ENCODE peak calls at places on chromosome X, in eight cellular contexts. G, B, J, M, A, P, E and N are unnamed samples.

GRCh38 chrX:69555396-69556023 is 51.4 kb downstream of the NALF2 start:
- DNase-seq in P (no peak), G (no peak), A (no peak), E (no peak), B (no peak), J (no peak), M (no peak), N (no peak)

GRCh38 chrX:139647597-139647996 is 60.4 kb downstream of the MCF2 start:
- DNase-seq in J (no peak), B (no peak), A (no peak), G (no peak), M (no peak), E (no peak), P (no peak), N (no peak)

GRCh38 chrX:115449742-115450141 is 111.2 kb upstream of the PLS3 start:
- DNase-seq in M (peak), J (no peak), G (peak), E (peak), P (peak), B (peak), A (peak), N (peak)

GRCh38 chrX:45756562-45756961 is 555.9 kb upstream of the DIPK2B start:
- DNase-seq in J (no peak), A (no peak), P (no peak), M (peak), E (peak), G (no peak), B (no peak), N (no peak)

GRCh38 chrX:30888526-30889146 is 418 bp downstream of the TAB3 start:
- DNase-seq in G (no peak), A (peak), E (peak), B (peak), M (peak), P (peak), J (no peak), N (no peak)

GRCh38 chrX:39613997-39614679 is 483.6 kb downstream of the BCOR start:
- DNase-seq in J (no peak), G (no peak), M (no peak), B (no peak), P (no peak), E (no peak), A (no peak), N (no peak)

GRCh38 chrX:70452143-70452733 is 7.6 kb downstream of the DLG3 start:
- DNase-seq in E (peak), M (no peak), J (no peak), A (peak), P (peak), B (peak), G (peak), N (no peak)

GRCh38 chrX:41472231-41472815 is 25.2 kb downstream of the NYX start:
- DNase-seq in B (no peak), A (no peak), E (no peak), P (no peak), G (no peak), M (peak), J (no peak), N (no peak)

GRCh38 chrX:119325456-119325855 is 73.7 kb upstream of the SLC25A43 start:
- DNase-seq in M (peak), E (no peak), B (no peak), A (no peak), G (peak), J (no peak), P (no peak), N (no peak)

GRCh38 chrX:28586291-28586690 is 955 bp upstream of the IL1RAPL1 start:
- DNase-seq in B (no peak), A (no peak), E (peak), G (no peak), J (no peak), M (peak), P (peak), N (no peak)

GRCh38 chrX:97389761-97390192 is 506.1 kb downstream of the RPA4 start:
- DNase-seq in B (no peak), A (peak), M (peak), E (peak), G (peak), J (peak), P (no peak), N (peak)

GRCh38 chrX:21479695-21480280 is 105.6 kb downstream of the CNKSR2 start:
- DNase-seq in M (peak), E (peak), J (peak), A (peak), P (peak), B (no peak), G (peak), N (peak)

GRCh38 chrX:118594697-118595420 is 99.2 kb downstream of the DOCK11 start:
- DNase-seq in M (no peak), A (no peak), B (no peak), G (no peak), J (no peak), E (no peak), P (no peak), N (no peak)

GRCh38 chrX:94932278-94932965 is 1258.4 kb downstream of the FAM133A start:
- DNase-seq in B (no peak), A (no peak), P (no peak), J (no peak), E (no peak), M (no peak), G (no peak), N (no peak)

GRCh38 chrX:20382518-20383291 is 116.0 kb upstream of the RPS6KA3 start:
- DNase-seq in M (no peak), A (no peak), P (no peak), B (no peak), E (no peak), J (no peak), G (no peak), N (no peak)

GRCh38 chrX:49910344-49910743 is 12.1 kb upstream of the CLCN5 start:
- DNase-seq in P (no peak), B (no peak), G (no peak), A (no peak), J (no peak), M (no peak), E (no peak), N (no peak)

GRCh38 chrX:134202561-134202960 is 34.4 kb upstream of the CCDC160 start:
- DNase-seq in A (no peak), J (no peak), P (no peak), M (no peak), G (no peak), B (no peak), E (no peak), N (no peak)

GRCh38 chrX:155221351-155221750 is 5.1 kb downstream of the VBP1 start:
- DNase-seq in G (no peak), E (no peak), M (no peak), J (no peak), A (no peak), P (no peak), B (no peak), N (no peak)

GRCh38 chrX:13110427-13111324 is 66.3 kb upstream of the FAM9C start:
- DNase-seq in J (peak), M (peak), E (peak), G (peak), P (peak), A (peak), B (peak), N (peak)

GRCh38 chrX:115958687-115959359 is 211.7 kb upstream of the AGTR2 start:
- DNase-seq in J (no peak), A (no peak), B (no peak), E (no peak), M (no peak), G (no peak), P (no peak), N (no peak)

GRCh38 chrX:139914421-139914820 is 18.4 kb downstream of the ATP11C start:
- DNase-seq in E (no peak), G (no peak), A (no peak), B (no peak), J (no peak), P (no peak), M (no peak), N (no peak)

GRCh38 chrX:152647978-152648377 is 10.3 kb downstream of the GABRQ start:
- DNase-seq in B (no peak), A (no peak), E (no peak), J (no peak), P (no peak), M (no peak), G (no peak), N (no peak)

GRCh38 chrX:3788494-3789233 is 75.2 kb upstream of the PRKX start:
- DNase-seq in E (no peak), A (no peak), J (no peak), G (no peak), B (no peak), M (no peak), P (no peak), N (no peak)

GRCh38 chrX:54029543-54030143 is 14.6 kb downstream of the PHF8 start:
- DNase-seq in G (no peak), P (no peak), B (no peak), J (no peak), M (no peak), E (no peak), A (no peak), N (no peak)

GRCh38 chrX:15988661-15989603 is 134.3 kb upstream of the AP1S2 start:
- DNase-seq in E (peak), P (peak), J (peak), M (peak), A (peak), G (peak), B (no peak), N (peak)

GRCh38 chrX:106415276-106415895 is 196.4 kb upstream of the RADX start:
- DNase-seq in G (peak), B (no peak), A (peak), M (no peak), P (no peak), J (no peak), E (peak), N (no peak)

GRCh38 chrX:150575415-150575814 is 7.0 kb downstream of the MTM1 start:
- DNase-seq in A (peak), M (peak), B (no peak), G (peak), J (no peak), E (peak), P (no peak), N (peak)

GRCh38 chrX:2696698-2697215 is 5.7 kb downstream of the CD99 start:
- DNase-seq in M (peak), J (peak), P (no peak), E (peak), G (peak), B (no peak), A (peak), N (no peak)

GRCh38 chrX:103607385-103608304 is at the start of gene TCEAL3:
- DNase-seq in E (peak), B (peak), A (peak), P (peak), G (peak), J (no peak), M (peak), N (no peak)

GRCh38 chrX:1093112-1093511 is 119.3 kb downstream of the CRLF2 start:
- DNase-seq in G (no peak), P (no peak), A (no peak), M (no peak), E (peak), B (no peak), J (no peak), N (no peak)

GRCh38 chrX:1480082-1480785 is 27.5 kb upstream of the ASMTL start:
- DNase-seq in P (peak), E (no peak), M (no peak), B (peak), A (no peak), G (no peak), J (no peak), N (no peak)

GRCh38 chrX:31070057-31070468 is 1.8 kb downstream of the FTHL17 start:
- DNase-seq in A (no peak), B (no peak), J (no peak), E (no peak), P (no peak), M (no peak), G (no peak), N (no peak)

GRCh38 chrX:46574941-46575381 is 1.4 kb downstream of the CHST7 start:
- DNase-seq in J (no peak), B (no peak), A (no peak), P (no peak), M (no peak), E (peak), G (no peak), N (no peak)

GRCh38 chrX:37640142-37640541 is 45.4 kb upstream of the XK start:
- DNase-seq in A (no peak), E (no peak), G (no peak), B (no peak), M (no peak), P (no peak), J (no peak), N (no peak)

GRCh38 chrX:150587585-150588503 is 19.4 kb downstream of the MTM1 start:
- DNase-seq in A (peak), B (peak), M (no peak), G (peak), J (no peak), P (no peak), E (peak), N (no peak)

GRCh38 chrX:125205918-125206665 is 113.6 kb upstream of the TEX13C start:
- DNase-seq in E (no peak), P (no peak), G (no peak), A (no peak), B (no peak), J (no peak), M (no peak), N (no peak)

GRCh38 chrX:129653985-129654651 is 638 bp downstream of the APLN start:
- DNase-seq in E (no peak), G (no peak), P (no peak), M (no peak), J (no peak), B (no peak), A (no peak), N (no peak)

DNA sequence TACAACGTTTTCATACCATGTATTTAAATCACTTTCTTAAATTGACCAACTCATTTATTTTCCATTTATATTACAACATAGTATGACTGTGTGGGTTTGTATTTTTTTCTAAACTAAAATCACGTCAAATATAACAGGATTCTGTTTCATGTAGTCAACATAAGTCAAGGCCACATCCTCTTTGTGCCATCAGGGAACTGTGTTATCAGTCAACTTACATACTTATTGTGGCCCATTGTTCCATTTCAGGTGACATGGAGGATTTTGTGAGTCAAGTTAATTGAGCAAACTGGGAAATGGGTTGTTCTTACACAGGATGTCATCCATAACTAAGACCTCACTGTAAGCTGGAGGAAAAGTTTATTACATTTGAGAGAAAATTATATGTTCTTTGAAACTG is 35.9 kb downstream of the STK26 start:
- DNase-seq in E (no peak), J (no peak), M (no peak), B (no peak), A (no peak), G (no peak), P (no peak), N (no peak)
- TF ChIP-seq CTCF in E (no peak), J (no peak), M (no peak), B (no peak), A (no peak), G (no peak), P (no peak), N (no peak)

DNA sequence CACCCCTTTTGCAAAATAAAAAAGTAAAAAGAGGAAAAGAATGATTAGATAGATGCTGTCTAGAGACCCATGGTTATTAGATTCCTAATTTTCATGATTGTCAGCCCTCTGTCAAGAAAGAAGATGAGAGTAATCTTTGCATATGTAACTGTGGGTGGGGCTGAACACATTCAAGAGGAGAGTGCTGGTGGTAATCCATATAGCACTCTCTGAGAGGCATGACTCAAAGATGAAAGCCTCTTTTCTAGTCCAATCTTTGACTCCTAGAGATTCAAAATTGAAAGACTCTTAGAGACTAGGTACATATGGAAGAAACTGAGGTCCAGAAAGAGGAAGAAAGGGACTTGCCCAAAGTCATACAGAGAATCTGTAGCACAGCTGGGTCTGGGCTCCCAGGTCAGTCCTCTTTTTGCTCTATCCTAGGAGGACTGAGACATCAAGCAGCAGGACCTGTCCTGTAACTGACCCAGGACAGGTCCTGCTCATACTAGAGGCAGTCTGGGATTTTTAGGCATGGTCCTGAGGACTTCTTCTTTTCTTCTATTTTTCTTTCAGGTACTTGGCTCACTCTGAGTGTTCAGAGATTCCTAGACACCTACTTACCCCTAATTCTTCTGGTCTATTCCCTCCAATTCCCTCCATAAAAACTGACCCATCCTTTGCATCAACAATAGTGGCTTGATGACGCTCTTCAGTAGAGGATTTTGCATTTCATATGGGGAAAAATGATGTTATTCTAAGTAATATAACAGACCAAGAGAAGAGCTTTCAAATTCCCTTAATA is 23.8 kb downstream of the VSIG4 start:
- DNase-seq in J (no peak), G (no peak), B (no peak), P (no peak), M (no peak), E (no peak), A (no peak), N (no peak)
- H3K4me3 ChIP-seq in J (no peak), G (no peak), B (no peak), P (peak), M (no peak), E (no peak), A (no peak), N (no peak)

GRCh38 chrX:64571011-64571410 is 175.8 kb upstream of the MTMR8 start:
- DNase-seq in G (no peak), J (no peak), E (no peak), P (no peak), B (no peak), M (no peak), A (no peak), N (no peak)

DNA sequence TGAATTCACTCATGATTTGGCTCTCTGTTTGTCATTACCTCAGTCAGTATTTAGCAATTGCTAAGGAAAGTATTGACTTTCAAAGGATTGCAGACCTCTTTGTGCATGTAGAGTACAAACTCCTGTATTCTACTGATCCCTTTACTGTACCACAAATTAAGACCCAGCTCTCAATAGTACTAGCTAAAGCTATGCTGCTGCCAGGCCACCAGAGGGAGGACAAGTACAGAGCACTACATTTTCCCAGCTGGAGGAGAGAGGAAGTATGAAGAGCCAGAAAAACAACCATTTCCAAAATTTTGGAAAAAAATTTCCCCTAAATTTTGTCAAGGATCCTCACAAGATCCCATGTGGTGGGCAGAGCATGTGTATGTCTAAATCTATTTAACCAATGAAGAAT is 175.0 kb upstream of the MTMR8 start:
- DNase-seq in E (no peak), B (no peak), G (no peak), A (no peak), M (no peak), J (no peak), P (no peak), N (no peak)
- TF ChIP-seq CTCF in E (no peak), B (no peak), G (no peak), A (no peak), M (no peak), J (peak), P (no peak), N (no peak)

GRCh38 chrX:17590892-17591740 is 146.2 kb upstream of the SCML1 start:
- DNase-seq in G (peak), B (peak), J (no peak), M (peak), A (peak), P (peak), E (peak), N (no peak)
- H3K4me3 ChIP-seq in G (peak), B (peak), J (no peak), M (peak), A (peak), P (no peak), E (peak), N (peak)

GRCh38 chrX:7514871-7515599 is 327.9 kb upstream of the VCX start:
- DNase-seq in A (peak), E (peak), P (no peak), B (peak), J (no peak), M (no peak), G (peak), N (peak)
- TF ChIP-seq CTCF in A (no peak), E (no peak), P (no peak), B (no peak), J (no peak), M (no peak), G (no peak), N (no peak)

GRCh38 chrX:123682182-123682581 is 50.7 kb downstream of the THOC2 start:
- DNase-seq in B (no peak), G (no peak), A (no peak), E (no peak), M (no peak), J (no peak), P (no peak), N (no peak)

DNA sequence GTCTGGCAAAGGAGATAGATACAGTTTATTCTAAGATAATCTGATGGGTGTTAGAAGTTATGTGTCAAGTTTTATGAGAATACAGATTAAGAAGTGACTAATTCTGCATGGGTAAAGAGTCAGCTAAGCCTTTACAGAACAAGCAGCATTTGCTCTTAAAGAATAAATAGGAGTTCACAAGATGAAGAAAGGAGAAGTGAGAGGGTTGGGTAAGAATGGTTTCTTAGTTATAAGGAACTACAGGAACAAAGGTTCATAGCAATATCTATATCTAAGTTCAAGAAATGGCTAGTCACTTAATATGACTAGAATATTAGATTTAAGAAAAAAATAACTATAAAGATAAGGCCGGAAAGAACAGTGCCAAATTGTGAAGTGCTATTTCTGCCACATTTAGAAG is 47.6 kb downstream of the THOC2 start:
- DNase-seq in B (no peak), P (no peak), J (no peak), E (no peak), M (no peak), A (no peak), G (no peak), N (no peak)
- H3K4me3 ChIP-seq in B (no peak), P (no peak), J (no peak), E (no peak), M (no peak), A (no peak), G (no peak), N (no peak)